ENCODE peak calls at places on chromosomes 6 and 20, in seven cellular contexts. A, P, B, H, X, W and M are unnamed samples.

GRCh38 chr20:31747640-31748039 is 8.6 kb downstream of the TPX2 start:
- DNase-seq in A (no peak), P (no peak), B (no peak), H (no peak), X (no peak), W (no peak), M (no peak)

GRCh38 chr6:139638179-139638872 is 263.9 kb upstream of the CITED2 start:
- DNase-seq in A (no peak), P (no peak), B (no peak), H (no peak), X (no peak), W (no peak), M (no peak)

GRCh38 chr20:36677422-36677771 is 31.4 kb upstream of the SLA2 start:
- DNase-seq in A (no peak), P (no peak), B (no peak), H (no peak), X (no peak), W (no peak), M (no peak)

GRCh38 chr6:36024154-36024760 is at the start of gene SLC26A8:
- DNase-seq in A (no peak), P (peak), B (no peak), H (no peak), X (no peak), W (no peak), M (no peak)

GRCh38 chr20:25372584-25373336 is 17.9 kb downstream of the ABHD12 start:
- DNase-seq in A (peak), P (no peak), B (no peak), H (no peak), X (peak), W (no peak), M (peak)

GRCh38 chr6:17965397-17965796 is 22.0 kb downstream of the KIF13A start:
- DNase-seq in A (peak), P (no peak), B (no peak), H (no peak), X (no peak), W (no peak), M (no peak)

GRCh38 chr6:105536961-105537360 is 134.1 kb upstream of the PREP start:
- DNase-seq in A (no peak), P (no peak), B (no peak), H (no peak), X (no peak), W (no peak), M (no peak)

GRCh38 chr6:44265003-44265842 is at the start of gene NFKBIE:
- DNase-seq in A (peak), P (peak), B (peak), H (peak), X (peak), W (peak), M (peak)

GRCh38 chr6:85581572-85581971 is 12.1 kb downstream of the SNX14 start:
- DNase-seq in A (no peak), P (no peak), B (no peak), H (no peak), X (no peak), W (no peak), M (no peak)

GRCh38 chr20:18919996-18920395 is 106.4 kb downstream of the SCP2D1 start:
- DNase-seq in A (no peak), P (no peak), B (no peak), H (no peak), X (no peak), W (no peak), M (no peak)

GRCh38 chr6:81979767-81980166 is 227.3 kb upstream of the TENT5A start:
- DNase-seq in A (no peak), P (no peak), B (no peak), H (no peak), X (no peak), W (no peak), M (no peak)

GRCh38 chr6:142913511-142914047 is 31.4 kb downstream of the HIVEP2 start:
- DNase-seq in A (no peak), P (peak), B (no peak), H (no peak), X (no peak), W (peak), M (no peak)

GRCh38 chr6:166507809-166508373 is 78.6 kb downstream of the RAMACL start:
- DNase-seq in A (no peak), P (no peak), B (no peak), H (no peak), X (no peak), W (no peak), M (no peak)

GRCh38 chr20:49310695-49311094 is 32.8 kb upstream of the ZNFX1 start:
- DNase-seq in A (no peak), P (no peak), B (no peak), H (no peak), X (peak), W (no peak), M (no peak)

GRCh38 chr6:150177260-150178246 is 34.7 kb downstream of the PPP1R14C start:
- DNase-seq in A (no peak), P (no peak), B (no peak), H (no peak), X (no peak), W (no peak), M (no peak)

GRCh38 chr6:12160350-12160749 is 129.8 kb upstream of the EDN1 start:
- DNase-seq in A (no peak), P (no peak), B (no peak), H (no peak), X (no peak), W (no peak), M (no peak)

GRCh38 chr20:51022803-51023616 is at the start of gene KCNG1:
- DNase-seq in A (peak), P (peak), B (no peak), H (no peak), X (peak), W (peak), M (peak)

GRCh38 chr6:12313311-12313991 is 23.3 kb downstream of the EDN1 start:
- DNase-seq in A (no peak), P (no peak), B (no peak), H (no peak), X (no peak), W (no peak), M (no peak)

GRCh38 chr6:38307730-38308129 is 332.0 kb downstream of the BTBD9 start:
- DNase-seq in A (no peak), P (no peak), B (no peak), H (no peak), X (no peak), W (no peak), M (no peak)

GRCh38 chr6:155089746-155090145 is 94.6 kb downstream of the TIAM2 start:
- DNase-seq in A (no peak), P (no peak), B (no peak), H (no peak), X (no peak), W (no peak), M (no peak)

GRCh38 chr20:44615169-44615791 is 32.9 kb downstream of the PKIG start:
- DNase-seq in A (no peak), P (no peak), B (no peak), H (no peak), X (no peak), W (no peak), M (no peak)

GRCh38 chr20:43722153-43722505 is 4.7 kb downstream of the GTSF1L start:
- DNase-seq in A (no peak), P (no peak), B (no peak), H (no peak), X (no peak), W (no peak), M (no peak)

GRCh38 chr6:55974688-55975087 is 99.3 kb upstream of the BMP5 start:
- DNase-seq in A (peak), P (no peak), B (no peak), H (no peak), X (no peak), W (no peak), M (no peak)

GRCh38 chr6:2433686-2434085 is 188.3 kb upstream of the GMDS start:
- DNase-seq in A (no peak), P (no peak), B (no peak), H (no peak), X (no peak), W (no peak), M (no peak)

GRCh38 chr6:29576056-29576455 is 8.9 kb upstream of the OR2H2 start:
- DNase-seq in A (no peak), P (no peak), B (no peak), H (no peak), X (no peak), W (no peak), M (no peak)

GRCh38 chr6:92267335-92267734 is 1152.0 kb downstream of the EPHA7 start:
- DNase-seq in A (no peak), P (no peak), B (no peak), H (no peak), X (no peak), W (no peak), M (no peak)

GRCh38 chr20:37326666-37327065 is 19.3 kb upstream of the SRC start:
- DNase-seq in A (no peak), P (no peak), B (no peak), H (no peak), X (no peak), W (no peak), M (no peak)